ENCODE peak calls at places on chromosomes 13 and 19, in nine cellular contexts. O is upper lobe of left lung, B is sigmoid colon, H is A549, C is GM12878, L is ovary, A is transverse colon, M is H1, Q is esophagus muscularis mucosa. W is an unnamed sample.

GRCh38 chr19:29119582-29119981 is 93.4 kb downstream of the UQCRFS1 start:
- DNase-seq in O (no peak), B (no peak), H (no peak), C (no peak), L (no peak), A (no peak), M (no peak), Q (no peak), W (no peak)

GRCh38 chr19:45822716-45823115 is 7.6 kb upstream of the RSPH6A start:
- DNase-seq in O (no peak), B (no peak), H (no peak), C (no peak), L (no peak), A (no peak), M (no peak), Q (no peak), W (no peak)

GRCh38 chr13:78100481-78100880 is 181.8 kb upstream of the EDNRB start:
- DNase-seq in O (no peak), B (no peak), H (no peak), C (no peak), L (no peak), A (no peak), M (no peak), Q (no peak), W (no peak)

GRCh38 chr19:30649934-30650614 is 277.9 kb downstream of the ZNF536 start:
- DNase-seq in O (no peak), B (no peak), H (peak; percentile 72), C (peak; percentile 24), L (no peak), A (no peak), M (no peak), Q (no peak), W (no peak)

GRCh38 chr13:75196112-75196855 is 285.7 kb downstream of the TBC1D4 start:
- DNase-seq in O (no peak), B (no peak), H (no peak), C (no peak), L (no peak), A (no peak), M (no peak), Q (no peak), W (no peak)

GRCh38 chr19:29651622-29652394 is 13.5 kb upstream of the PLEKHF1 start:
- DNase-seq in O (no peak), B (peak; percentile 8), H (no peak), C (no peak), L (no peak), A (no peak), M (no peak), Q (no peak), W (no peak)

GRCh38 chr13:98370806-98371553 is 193.9 kb upstream of the RNF113B start:
- DNase-seq in O (no peak), B (peak; percentile 88), H (no peak), C (no peak), L (peak; percentile 81), A (peak; percentile 31), M (no peak), Q (no peak), W (no peak)

GRCh38 chr19:7138402-7138801 is 68.9 kb downstream of the ZNF557 start:
- DNase-seq in O (no peak), B (peak; percentile 7), H (no peak), C (no peak), L (no peak), A (no peak), M (no peak), Q (no peak), W (no peak)

GRCh38 chr13:50990540-50991506 is 81.2 kb downstream of the RNASEH2B start:
- DNase-seq in O (no peak), B (peak; percentile 89), H (no peak), C (no peak), L (peak; percentile 71), A (peak; percentile 32), M (no peak), Q (no peak), W (peak; percentile 49)

GRCh38 chr13:20505405-20506366 is 20.0 kb downstream of the CRYL1 start:
- DNase-seq in O (no peak), B (no peak), H (no peak), C (no peak), L (no peak), A (no peak), M (no peak), Q (no peak), W (no peak)

GRCh38 chr13:52449323-52450011 is 967 bp downstream of the VPS36 start:
- DNase-seq in O (no peak), B (no peak), H (no peak), C (no peak), L (no peak), A (no peak), M (no peak), Q (no peak), W (no peak)

GRCh38 chr13:31038834-31039552 is 106.5 kb downstream of the TEX26 start:
- DNase-seq in O (no peak), B (no peak), H (no peak), C (peak; percentile 84), L (no peak), A (no peak), M (no peak), Q (no peak), W (no peak)

GRCh38 chr13:49781791-49782190 is 10.7 kb downstream of the KPNA3 start:
- DNase-seq in O (no peak), B (no peak), H (no peak), C (no peak), L (no peak), A (no peak), M (no peak), Q (no peak), W (no peak)

GRCh38 chr13:42907745-42908144 is 84.3 kb downstream of the EPSTI1 start:
- DNase-seq in O (no peak), B (no peak), H (no peak), C (no peak), L (no peak), A (no peak), M (no peak), Q (no peak), W (no peak)

GRCh38 chr19:15779756-15780476 is 7.5 kb upstream of the OR10H5 start:
- DNase-seq in O (peak; percentile 23), B (peak; percentile 92), H (peak; percentile 12), C (no peak), L (peak; percentile 89), A (peak; percentile 61), M (no peak), Q (peak; percentile 90), W (peak; percentile 48)

GRCh38 chr13:34430294-34430693 is 511.8 kb upstream of the NBEA start:
- DNase-seq in O (no peak), B (no peak), H (no peak), C (no peak), L (no peak), A (no peak), M (no peak), Q (no peak), W (no peak)

GRCh38 chr19:1650627-1651009 is 1.8 kb downstream of the TCF3 start:
- DNase-seq in O (no peak), B (no peak), H (no peak), C (no peak), L (no peak), A (no peak), M (no peak), Q (no peak), W (no peak)

GRCh38 chr19:1652471-1653299 is at the start of gene TCF3:
- DNase-seq in O (peak; percentile 99), B (peak; percentile 99), H (peak; percentile 98), C (peak; percentile 95), L (peak; percentile 99), A (peak; percentile 99), M (peak; percentile 98), Q (peak; percentile 99), W (peak; percentile 98)

GRCh38 chr19:1651548-1652394 is 644 bp downstream of the TCF3 start:
- DNase-seq in O (peak; percentile 42), B (peak; percentile 82), H (no peak), C (no peak), L (peak; percentile 73), A (peak; percentile 58), M (no peak), Q (no peak), W (no peak)

GRCh38 chr19:1649706-1650626 is 2.4 kb downstream of the TCF3 start:
- DNase-seq in O (no peak), B (no peak), H (no peak), C (no peak), L (no peak), A (no peak), M (no peak), Q (no peak), W (no peak)

GRCh38 chr19:1651061-1651547 is 1.3 kb downstream of the TCF3 start:
- DNase-seq in O (no peak), B (peak; percentile 60), H (no peak), C (peak; percentile 56), L (peak; percentile 54), A (peak; percentile 70), M (no peak), Q (no peak), W (no peak)
- TF ChIP-seq EP300 in O (no peak), B (no peak), H (no peak), C (no peak), L (no peak), A (no peak), M (no peak), Q (no peak), W (no peak)

GRCh38 chr19:3482507-3483225 is 575 bp downstream of the SMIM44 start:
- DNase-seq in O (no peak), B (no peak), H (no peak), C (no peak), L (no peak), A (peak; percentile 77), M (no peak), Q (no peak), W (no peak)
- H3K27ac ChIP-seq in O (no peak overlapping the region), B (no peak overlapping the region), H (no peak overlapping the region), C (no peak overlapping the region), L (no peak overlapping the region), A (peak overlapping the region; percentile 72), M (no peak overlapping the region), Q (no peak overlapping the region), W (no peak overlapping the region)

DNA sequence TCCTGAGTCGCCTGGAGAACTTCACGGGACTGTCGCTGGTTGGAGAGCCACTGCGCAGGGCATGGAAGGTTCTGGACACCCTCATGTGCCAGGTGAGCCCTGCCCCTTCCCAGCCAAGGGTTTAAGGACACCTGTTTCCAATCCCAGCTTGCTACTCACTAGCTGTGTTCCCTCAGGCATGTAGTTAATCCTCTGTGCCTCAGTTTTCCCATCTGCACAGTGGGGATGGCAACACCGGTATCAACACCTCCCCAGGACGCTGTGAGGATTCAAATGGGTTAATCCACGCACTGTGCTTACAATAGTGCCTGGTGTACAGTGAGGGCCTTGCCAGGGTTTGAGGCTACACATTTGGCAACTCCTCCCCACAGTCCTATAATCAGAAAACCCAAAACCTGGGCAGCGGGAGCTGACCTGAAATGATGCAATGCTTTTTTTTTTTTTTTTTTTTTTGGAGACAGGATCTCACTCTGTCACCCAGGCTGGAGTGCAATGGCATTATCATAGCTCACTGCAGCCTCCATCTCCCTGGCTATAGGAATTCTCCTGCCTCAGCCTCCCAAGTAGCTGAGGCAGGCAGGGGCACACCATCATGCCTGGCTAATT is 2.1 kb downstream of the ACP4 start:
- DNase-seq in O (no peak), B (no peak), H (no peak), C (no peak), L (no peak), A (no peak), M (no peak), Q (no peak), W (no peak)
- TF ChIP-seq POLR2A in O (no peak), B (no peak), H (no peak), C (peak; percentile 62), L (no peak), A (no peak), M (no peak), Q (no peak), W (no peak)

GRCh38 chr13:94657167-94657566 is 55.2 kb downstream of the SOX21 start:
- DNase-seq in O (no peak), B (no peak), H (no peak), C (no peak), L (no peak), A (no peak), M (no peak), Q (no peak), W (no peak)
- TF ChIP-seq EP300 in O (no peak), B (no peak), H (no peak), C (no peak), L (no peak), A (no peak), M (no peak), Q (no peak), W (no peak)

W was measured in tibial nerve.